ENCODE peak calls at places on chromosome 7, in six cellular contexts. H is cardiac muscle cell, G is uterus, P is cardiac fibroblast, T is Panc1, M is dorsolateral prefrontal cortex. N is an unnamed sample.
A peak's percentile ranks its signal among the peaks of the same experiment; 100 is the strongest.

GRCh38 chr7:71886066-71886465 is 526.1 kb downstream of the CALN1 start:
- DNase-seq in H (no peak), G (no peak), P (no peak), T (no peak), M (no peak), N (no peak)

GRCh38 chr7:95527033-95527775 is 41.5 kb downstream of the ASB4 start:
- DNase-seq in H (peak; percentile 75), G (peak; percentile 47), P (peak; percentile 72), T (peak; percentile 32), M (peak; percentile 49), N (peak; percentile 64)

GRCh38 chr7:23106491-23106800 is 861 bp downstream of the KLHL7 start:
- DNase-seq in H (no peak), G (no peak), P (no peak), T (no peak), M (peak; percentile 54), N (no peak)

GRCh38 chr7:22333680-22334141 is 23.2 kb downstream of the RAPGEF5 start:
- DNase-seq in H (no peak), G (no peak), P (no peak), T (no peak), M (no peak), N (no peak)

GRCh38 chr7:2860627-2861133 is 16.6 kb upstream of the GNA12 start:
- DNase-seq in H (no peak), G (no peak), P (no peak), T (peak; percentile 56), M (no peak), N (no peak)

GRCh38 chr7:40680657-40681056 is 545.9 kb downstream of the SUGCT start:
- DNase-seq in H (peak; percentile 40), G (no peak), P (peak; percentile 47), T (no peak), M (no peak), N (peak; percentile 11)

GRCh38 chr7:24834150-24834798 is 77.0 kb upstream of the GSDME start:
- DNase-seq in H (no peak), G (no peak), P (no peak), T (no peak), M (peak; percentile 9), N (no peak)

GRCh38 chr7:33243319-33243881 is 114.0 kb downstream of the BBS9 start:
- DNase-seq in H (peak; percentile 78), G (no peak), P (peak; percentile 77), T (peak; percentile 30), M (no peak), N (no peak)

GRCh38 chr7:134419085-134419484 is 39.8 kb downstream of the AKR1B1 start:
- DNase-seq in H (no peak), G (no peak), P (no peak), T (no peak), M (no peak), N (no peak)

GRCh38 chr7:132138817-132139216 is 437.5 kb downstream of the PLXNA4 start:
- DNase-seq in H (no peak), G (no peak), P (peak; percentile 21), T (no peak), M (no peak), N (no peak)

GRCh38 chr7:137834552-137834951 is 12.2 kb downstream of the DGKI start:
- DNase-seq in H (peak; percentile 28), G (no peak), P (no peak), T (no peak), M (no peak), N (no peak)

GRCh38 chr7:112286294-112287086 is 80.0 kb downstream of the ZNF277 start:
- DNase-seq in H (peak; percentile 8), G (no peak), P (no peak), T (no peak), M (no peak), N (no peak)

GRCh38 chr7:2012044-2012900 is 220.5 kb downstream of the MAD1L1 start:
- DNase-seq in H (no peak), G (no peak), P (no peak), T (no peak), M (no peak), N (no peak)

GRCh38 chr7:133056370-133057238 is 25.3 kb downstream of the CHCHD3 start:
- DNase-seq in H (no peak), G (no peak), P (no peak), T (no peak), M (no peak), N (no peak)

GRCh38 chr7:57868771-57869483 is 418.9 kb downstream of the ZNF716 start:
- DNase-seq in H (no peak), G (no peak), P (no peak), T (no peak), M (no peak), N (no peak)

GRCh38 chr7:5429253-5429856 is 5.7 kb upstream of the TNRC18 start:
- DNase-seq in H (peak; percentile 81), G (peak; percentile 60), P (peak; percentile 63), T (no peak), M (no peak), N (peak; percentile 36)

GRCh38 chr7:140585333-140585732 is 55.3 kb downstream of the DENND2A start:
- DNase-seq in H (no peak), G (no peak), P (no peak), T (no peak), M (no peak), N (no peak)

GRCh38 chr7:21746949-21747348 is 198.8 kb downstream of the CDCA7L start:
- DNase-seq in H (no peak), G (no peak), P (no peak), T (no peak), M (no peak), N (no peak)

GRCh38 chr7:16089801-16090200 is 331.5 kb downstream of the CRPPA start:
- DNase-seq in H (no peak), G (no peak), P (no peak), T (no peak), M (no peak), N (no peak)

GRCh38 chr7:55514546-55515265 is 57.6 kb downstream of the VOPP1 start:
- DNase-seq in H (no peak), G (no peak), P (no peak), T (no peak), M (no peak), N (no peak)
- TF ChIP-seq CTCF in H (no peak), G (no peak), P (no peak), T (no peak), M (no peak), N (no peak)

GRCh38 chr7:145850636-145851035 is 266.0 kb upstream of the CNTNAP2 start:
- DNase-seq in H (no peak), G (no peak), P (no peak), T (no peak), M (no peak), N (no peak)

GRCh38 chr7:145845345-145845744 is 271.3 kb upstream of the CNTNAP2 start:
- DNase-seq in H (no peak), G (no peak), P (no peak), T (no peak), M (no peak), N (no peak)

DNA sequence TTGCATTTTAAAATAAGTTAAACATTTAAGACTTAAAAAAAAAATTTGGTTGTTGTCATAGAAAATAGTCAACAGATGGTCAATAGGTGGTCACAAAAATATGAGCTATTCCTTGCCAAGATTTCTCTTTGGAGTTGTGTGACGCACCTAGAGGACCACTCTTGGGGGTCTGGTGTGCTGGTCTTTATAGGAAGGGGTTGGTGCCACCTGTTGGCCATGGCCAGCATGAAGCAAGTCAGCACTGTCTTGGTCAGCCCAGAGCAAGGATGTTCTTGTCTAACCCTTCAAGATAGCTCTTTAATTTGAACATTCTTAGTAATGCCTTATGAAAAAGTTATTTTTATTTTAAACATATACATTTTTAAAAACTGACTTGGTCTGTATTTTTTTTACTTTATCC is 267.9 kb upstream of the CNTNAP2 start:
- DNase-seq in H (no peak), G (no peak), P (peak; percentile 6), T (no peak), M (no peak), N (no peak)
- TF ChIP-seq CTCF in H (peak; percentile 7), G (no peak), P (no peak), T (peak; percentile 35), M (peak; percentile 25), N (no peak)

GRCh38 chr7:81256991-81257390 is 338.1 kb upstream of the SEMA3C start:
- DNase-seq in H (peak; percentile 59), G (no peak), P (peak; percentile 66), T (no peak), M (no peak), N (no peak)
- TF ChIP-seq CTCF in H (peak; percentile 38), G (no peak), P (peak; percentile 41), T (peak; percentile 29), M (peak; percentile 44), N (no peak)

GRCh38 chr7:39417642-39418041 is 148.6 kb upstream of the YAE1 start:
- DNase-seq in H (no peak), G (no peak), P (no peak), T (no peak), M (no peak), N (no peak)
- TF ChIP-seq CTCF in H (no peak), G (no peak), P (no peak), T (peak; percentile 14), M (no peak), N (peak; percentile 17)

GRCh38 chr7:116293139-116293538 is 82.8 kb downstream of the TES start:
- DNase-seq in H (no peak), G (no peak), P (no peak), T (no peak), M (no peak), N (no peak)

GRCh38 chr7:116291937-116292336 is 81.6 kb downstream of the TES start:
- DNase-seq in H (no peak), G (no peak), P (no peak), T (no peak), M (no peak), N (no peak)

GRCh38 chr7:116292381-116292780 is 82.0 kb downstream of the TES start:
- DNase-seq in H (no peak), G (no peak), P (no peak), T (no peak), M (no peak), N (no peak)

GRCh38 chr7:116293633-116294032 is 83.3 kb downstream of the TES start:
- DNase-seq in H (no peak), G (no peak), P (no peak), T (no peak), M (no peak), N (no peak)

GRCh38 chr7:116290740-116291139 is 80.4 kb downstream of the TES start:
- DNase-seq in H (no peak), G (no peak), P (no peak), T (no peak), M (no peak), N (no peak)
- TF ChIP-seq CTCF in H (peak; percentile 14), G (no peak), P (no peak), T (peak; percentile 30), M (no peak), N (no peak)

GRCh38 chr7:151018421-151019129 is 5.7 kb downstream of the ATG9B start:
- DNase-seq in H (peak; percentile 30), G (no peak), P (no peak), T (no peak), M (peak; percentile 31), N (no peak)
- TF ChIP-seq CTCF in H (no peak), G (no peak), P (no peak), T (no peak), M (no peak), N (peak; percentile 8)

GRCh38 chr7:76193881-76194280 is 7.8 kb upstream of the SRRM3 start:
- DNase-seq in H (no peak), G (no peak), P (no peak), T (no peak), M (no peak), N (no peak)
- TF ChIP-seq CTCF in H (no peak), G (no peak), P (no peak), T (no peak), M (no peak), N (no peak)